ENCODE peak calls at places on chromosomes 1 and 21, in seven cellular contexts. One of them, this sample, is unnamed.

GRCh38 chr1:26064591-26064990 is 2.8 kb downstream of the TRIM63 start:
- DNase-seq in endodermal cell: no peak
- DNase-seq in A549: no peak
- DNase-seq in colonic mucosa: no peak
- DNase-seq in sigmoid colon: no peak
- DNase-seq in OCI-LY7: no peak
- DNase-seq in heart right ventricle: no peak
- DNase-seq in this sample: no peak

GRCh38 chr1:22311461-22311860 is 140.2 kb upstream of the ZBTB40 start:
- DNase-seq in endodermal cell: no peak
- DNase-seq in A549: no peak
- DNase-seq in colonic mucosa: no peak
- DNase-seq in sigmoid colon: no peak
- DNase-seq in OCI-LY7: no peak
- DNase-seq in heart right ventricle: no peak
- DNase-seq in this sample: no peak

GRCh38 chr1:3543076-3544049 is 67.9 kb downstream of the MEGF6 start:
- DNase-seq in endodermal cell: peak; percentile 81
- DNase-seq in A549: peak; percentile 50
- DNase-seq in colonic mucosa: peak; percentile 27
- DNase-seq in sigmoid colon: peak; percentile 82
- DNase-seq in OCI-LY7: no peak
- DNase-seq in heart right ventricle: no peak
- DNase-seq in this sample: peak; percentile 81

GRCh38 chr1:157170677-157171515 is 32.7 kb upstream of the ETV3 start:
- DNase-seq in endodermal cell: peak; percentile 93
- DNase-seq in A549: peak; percentile 63
- DNase-seq in colonic mucosa: peak; percentile 58
- DNase-seq in sigmoid colon: no peak
- DNase-seq in OCI-LY7: peak; percentile 62
- DNase-seq in heart right ventricle: no peak
- DNase-seq in this sample: no peak

GRCh38 chr1:208036177-208036808 is 125.4 kb upstream of the CD34 start:
- DNase-seq in endodermal cell: peak; percentile 75
- DNase-seq in A549: peak; percentile 42
- DNase-seq in colonic mucosa: no peak
- DNase-seq in sigmoid colon: no peak
- DNase-seq in OCI-LY7: peak; percentile 4
- DNase-seq in heart right ventricle: no peak
- DNase-seq in this sample: no peak

GRCh38 chr21:42749226-42749625 is 95.8 kb downstream of the PDE9A start:
- DNase-seq in endodermal cell: no peak
- DNase-seq in A549: no peak
- DNase-seq in colonic mucosa: peak; percentile 56
- DNase-seq in sigmoid colon: peak; percentile 65
- DNase-seq in OCI-LY7: no peak
- DNase-seq in heart right ventricle: no peak
- DNase-seq in this sample: no peak

GRCh38 chr21:14900058-14900457 is 164.7 kb downstream of the NRIP1 start:
- DNase-seq in endodermal cell: no peak
- DNase-seq in A549: no peak
- DNase-seq in colonic mucosa: no peak
- DNase-seq in sigmoid colon: no peak
- DNase-seq in OCI-LY7: no peak
- DNase-seq in heart right ventricle: no peak
- DNase-seq in this sample: no peak

GRCh38 chr1:86258106-86258505 is 101.5 kb upstream of the COL24A1 start:
- DNase-seq in endodermal cell: no peak
- DNase-seq in A549: no peak
- DNase-seq in colonic mucosa: no peak
- DNase-seq in sigmoid colon: no peak
- DNase-seq in OCI-LY7: no peak
- DNase-seq in heart right ventricle: no peak
- DNase-seq in this sample: no peak

GRCh38 chr1:12745126-12745991 is 641 bp upstream of the CFAP107 start:
- DNase-seq in endodermal cell: no peak
- DNase-seq in A549: no peak
- DNase-seq in colonic mucosa: no peak
- DNase-seq in sigmoid colon: no peak
- DNase-seq in OCI-LY7: no peak
- DNase-seq in heart right ventricle: no peak
- DNase-seq in this sample: no peak

GRCh38 chr1:213761845-213762407 is 225.8 kb upstream of the PROX1 start:
- DNase-seq in endodermal cell: peak; percentile 64
- DNase-seq in A549: no peak
- DNase-seq in colonic mucosa: no peak
- DNase-seq in sigmoid colon: no peak
- DNase-seq in OCI-LY7: no peak
- DNase-seq in heart right ventricle: no peak
- DNase-seq in this sample: no peak

GRCh38 chr1:60255565-60255964 is 182.0 kb upstream of the C1orf87 start:
- DNase-seq in endodermal cell: no peak
- DNase-seq in A549: peak; percentile 7
- DNase-seq in colonic mucosa: no peak
- DNase-seq in sigmoid colon: no peak
- DNase-seq in OCI-LY7: no peak
- DNase-seq in heart right ventricle: no peak
- DNase-seq in this sample: no peak

GRCh38 chr1:175169305-175170018 is 23.1 kb downstream of the KIAA0040 start:
- DNase-seq in endodermal cell: no peak
- DNase-seq in A549: no peak
- DNase-seq in colonic mucosa: no peak
- DNase-seq in sigmoid colon: no peak
- DNase-seq in OCI-LY7: no peak
- DNase-seq in heart right ventricle: no peak
- DNase-seq in this sample: no peak

GRCh38 chr1:182617734-182618288 is 13.6 kb upstream of the RGS16 start:
- DNase-seq in endodermal cell: peak; percentile 74
- DNase-seq in A549: no peak
- DNase-seq in colonic mucosa: no peak
- DNase-seq in sigmoid colon: no peak
- DNase-seq in OCI-LY7: no peak
- DNase-seq in heart right ventricle: no peak
- DNase-seq in this sample: no peak

GRCh38 chr1:151945725-151946365 is 36.5 kb upstream of the THEM4 start:
- DNase-seq in endodermal cell: peak; percentile 82
- DNase-seq in A549: peak; percentile 97
- DNase-seq in colonic mucosa: peak; percentile 93
- DNase-seq in sigmoid colon: peak; percentile 95
- DNase-seq in OCI-LY7: no peak
- DNase-seq in heart right ventricle: peak; percentile 92
- DNase-seq in this sample: peak; percentile 98

GRCh38 chr21:35037384-35038105 is 11.6 kb downstream of the RUNX1 start:
- DNase-seq in endodermal cell: peak; percentile 22
- DNase-seq in A549: no peak
- DNase-seq in colonic mucosa: no peak
- DNase-seq in sigmoid colon: no peak
- DNase-seq in OCI-LY7: no peak
- DNase-seq in heart right ventricle: no peak
- DNase-seq in this sample: no peak

GRCh38 chr21:35036521-35037383 is 12.3 kb downstream of the RUNX1 start:
- DNase-seq in endodermal cell: peak; percentile 12
- DNase-seq in A549: no peak
- DNase-seq in colonic mucosa: no peak
- DNase-seq in sigmoid colon: no peak
- DNase-seq in OCI-LY7: no peak
- DNase-seq in heart right ventricle: no peak
- DNase-seq in this sample: peak; percentile 34

GRCh38 chr21:35035116-35035515 is 14.0 kb downstream of the RUNX1 start:
- DNase-seq in endodermal cell: no peak
- DNase-seq in A549: no peak
- DNase-seq in colonic mucosa: no peak
- DNase-seq in sigmoid colon: no peak
- DNase-seq in OCI-LY7: no peak
- DNase-seq in heart right ventricle: no peak
- DNase-seq in this sample: no peak

GRCh38 chr21:35034203-35034926 is 14.7 kb downstream of the RUNX1 start:
- DNase-seq in endodermal cell: peak; percentile 11
- DNase-seq in A549: no peak
- DNase-seq in colonic mucosa: no peak
- DNase-seq in sigmoid colon: no peak
- DNase-seq in OCI-LY7: no peak
- DNase-seq in heart right ventricle: no peak
- DNase-seq in this sample: no peak

DNA sequence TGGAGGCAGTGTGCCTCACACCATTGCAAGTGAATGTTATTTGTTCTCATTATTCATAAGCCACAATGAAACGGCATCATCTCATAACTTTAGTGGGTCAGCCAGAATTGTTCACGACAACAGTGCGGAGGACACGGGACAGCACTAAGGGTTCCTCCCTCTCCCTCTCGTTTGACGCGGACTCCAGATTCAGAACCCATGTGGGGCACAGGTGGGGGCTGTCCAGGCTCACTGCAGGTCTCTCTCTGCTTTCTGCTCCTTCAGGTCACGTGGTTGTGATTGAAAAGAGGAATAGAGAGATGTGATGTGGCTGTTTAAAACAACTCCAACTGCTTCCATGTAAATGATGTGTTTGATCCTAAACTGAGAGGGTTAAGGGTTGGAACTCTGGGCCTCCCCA is 13.5 kb downstream of the RUNX1 start:
- DNase-seq in endodermal cell: peak; percentile 29
- DNase-seq in A549: no peak
- DNase-seq in colonic mucosa: no peak
- DNase-seq in sigmoid colon: no peak
- DNase-seq in OCI-LY7: no peak
- DNase-seq in heart right ventricle: no peak
- DNase-seq in this sample: peak; percentile 23
- H3K4me1 ChIP-seq in endodermal cell: no peaks in the 10 kb centered on the region
- H3K4me1 ChIP-seq in A549: no peaks in the 10 kb centered on the region
- H3K4me1 ChIP-seq in colonic mucosa: no peaks in the 10 kb centered on the region
- H3K4me1 ChIP-seq in sigmoid colon: no peaks in the 10 kb centered on the region
- H3K4me1 ChIP-seq in OCI-LY7: peaks cover 34% of the 10 kb centered on the region
- H3K4me1 ChIP-seq in heart right ventricle: peaks cover 35% of the 10 kb centered on the region
- H3K4me1 ChIP-seq in this sample: no peaks in the 10 kb centered on the region

GRCh38 chr1:162677607-162678371 is 45.5 kb downstream of the DDR2 start:
- DNase-seq in endodermal cell: no peak
- DNase-seq in A549: no peak
- DNase-seq in colonic mucosa: no peak
- DNase-seq in sigmoid colon: no peak
- DNase-seq in OCI-LY7: no peak
- DNase-seq in heart right ventricle: no peak
- DNase-seq in this sample: no peak

GRCh38 chr1:162674018-162674608 is 41.8 kb downstream of the DDR2 start:
- DNase-seq in endodermal cell: no peak
- DNase-seq in A549: no peak
- DNase-seq in colonic mucosa: no peak
- DNase-seq in sigmoid colon: no peak
- DNase-seq in OCI-LY7: no peak
- DNase-seq in heart right ventricle: no peak
- DNase-seq in this sample: no peak

GRCh38 chr1:162678439-162678838 is 46.2 kb downstream of the DDR2 start:
- DNase-seq in endodermal cell: no peak
- DNase-seq in A549: peak; percentile 21
- DNase-seq in colonic mucosa: no peak
- DNase-seq in sigmoid colon: peak; percentile 80
- DNase-seq in OCI-LY7: no peak
- DNase-seq in heart right ventricle: peak; percentile 33
- DNase-seq in this sample: no peak

GRCh38 chr1:162676767-162677166 is 44.5 kb downstream of the DDR2 start:
- DNase-seq in endodermal cell: no peak
- DNase-seq in A549: no peak
- DNase-seq in colonic mucosa: no peak
- DNase-seq in sigmoid colon: peak; percentile 64
- DNase-seq in OCI-LY7: no peak
- DNase-seq in heart right ventricle: peak; percentile 43
- DNase-seq in this sample: no peak

GRCh38 chr1:162676087-162676486 is 43.8 kb downstream of the DDR2 start:
- DNase-seq in endodermal cell: no peak
- DNase-seq in A549: peak; percentile 13
- DNase-seq in colonic mucosa: no peak
- DNase-seq in sigmoid colon: peak; percentile 81
- DNase-seq in OCI-LY7: no peak
- DNase-seq in heart right ventricle: no peak
- DNase-seq in this sample: no peak
- H3K27ac ChIP-seq in endodermal cell: no peak overlapping the region
- H3K27ac ChIP-seq in A549: peak overlapping the region; percentile 42
- H3K27ac ChIP-seq in colonic mucosa: peak overlapping the region; percentile 9
- H3K27ac ChIP-seq in sigmoid colon: peak overlapping the region; percentile 80
- H3K27ac ChIP-seq in OCI-LY7: no peak overlapping the region
- H3K27ac ChIP-seq in heart right ventricle: peak overlapping the region; percentile 23
- H3K27ac ChIP-seq in this sample: peak overlapping the region; percentile 56

GRCh38 chr1:71621785-71622184 is 541.0 kb upstream of the ZRANB2 start:
- DNase-seq in endodermal cell: no peak
- DNase-seq in A549: no peak
- DNase-seq in colonic mucosa: no peak
- DNase-seq in sigmoid colon: no peak
- DNase-seq in OCI-LY7: no peak
- DNase-seq in heart right ventricle: no peak
- DNase-seq in this sample: no peak
- H3K4me3 ChIP-seq in endodermal cell: no peak overlapping the region
- H3K4me3 ChIP-seq in A549: no peak overlapping the region
- H3K4me3 ChIP-seq in colonic mucosa: no peak overlapping the region
- H3K4me3 ChIP-seq in sigmoid colon: no peak overlapping the region
- H3K4me3 ChIP-seq in OCI-LY7: no peak overlapping the region
- H3K4me3 ChIP-seq in heart right ventricle: no peak overlapping the region
- H3K4me3 ChIP-seq in this sample: no peak overlapping the region

GRCh38 chr1:243729956-243730355 is 120.1 kb downstream of the AKT3 start:
- DNase-seq in endodermal cell: peak; percentile 72
- DNase-seq in A549: peak; percentile 10
- DNase-seq in colonic mucosa: no peak
- DNase-seq in sigmoid colon: no peak
- DNase-seq in OCI-LY7: no peak
- DNase-seq in heart right ventricle: no peak
- DNase-seq in this sample: no peak

GRCh38 chr1:243732627-243733026 is 117.4 kb downstream of the AKT3 start:
- DNase-seq in endodermal cell: peak; percentile 65
- DNase-seq in A549: no peak
- DNase-seq in colonic mucosa: no peak
- DNase-seq in sigmoid colon: no peak
- DNase-seq in OCI-LY7: no peak
- DNase-seq in heart right ventricle: no peak
- DNase-seq in this sample: no peak

GRCh38 chr1:243731974-243732373 is 118.1 kb downstream of the AKT3 start:
- DNase-seq in endodermal cell: no peak
- DNase-seq in A549: no peak
- DNase-seq in colonic mucosa: no peak
- DNase-seq in sigmoid colon: no peak
- DNase-seq in OCI-LY7: no peak
- DNase-seq in heart right ventricle: no peak
- DNase-seq in this sample: no peak

GRCh38 chr1:243730499-243731150 is 119.4 kb downstream of the AKT3 start:
- DNase-seq in endodermal cell: no peak
- DNase-seq in A549: no peak
- DNase-seq in colonic mucosa: no peak
- DNase-seq in sigmoid colon: peak; percentile 67
- DNase-seq in OCI-LY7: no peak
- DNase-seq in heart right ventricle: no peak
- DNase-seq in this sample: no peak

DNA sequence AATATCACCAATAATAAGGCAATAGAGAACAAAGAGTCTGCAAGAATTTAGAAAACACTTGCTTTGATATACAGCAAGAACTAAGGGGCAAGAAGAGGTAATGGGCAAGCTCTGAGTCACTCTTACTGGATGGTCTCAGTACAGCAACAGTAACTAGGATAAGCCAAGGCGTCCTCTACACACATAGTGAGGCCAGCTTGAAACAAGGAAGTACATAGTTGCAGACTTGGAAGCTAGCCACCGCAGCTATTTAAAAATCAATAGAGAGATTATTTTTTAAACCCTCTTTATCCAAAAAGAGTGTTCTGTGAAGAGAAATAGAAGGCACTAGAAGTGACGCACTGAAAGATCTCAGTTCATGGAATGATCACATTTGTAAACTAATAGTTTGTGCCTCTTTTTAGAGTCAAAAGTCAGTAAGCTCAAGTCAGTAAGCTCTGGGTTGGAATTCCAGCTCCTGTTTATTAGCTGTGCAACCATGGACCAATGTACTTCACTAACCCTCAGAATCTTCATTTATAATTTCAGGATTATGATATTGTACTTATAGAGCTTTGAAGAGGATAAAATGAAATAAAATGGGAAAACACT is 118.6 kb downstream of the AKT3 start:
- DNase-seq in endodermal cell: no peak
- DNase-seq in A549: no peak
- DNase-seq in colonic mucosa: no peak
- DNase-seq in sigmoid colon: peak; percentile 77
- DNase-seq in OCI-LY7: no peak
- DNase-seq in heart right ventricle: peak; percentile 55
- DNase-seq in this sample: no peak
- H3K4me1 ChIP-seq in endodermal cell: no peaks in the 10 kb centered on the region
- H3K4me1 ChIP-seq in A549: peaks cover 2% of the 10 kb centered on the region
- H3K4me1 ChIP-seq in colonic mucosa: no peaks in the 10 kb centered on the region
- H3K4me1 ChIP-seq in sigmoid colon: peaks cover 32% of the 10 kb centered on the region
- H3K4me1 ChIP-seq in OCI-LY7: peaks cover 7% of the 10 kb centered on the region
- H3K4me1 ChIP-seq in heart right ventricle: peaks cover 56% of the 10 kb centered on the region
- H3K4me1 ChIP-seq in this sample: peaks cover 29% of the 10 kb centered on the region

This sample was measured in right atrium auricular region.